ENCODE peak calls at places on chromosomes 6 and 20, in nine cellular contexts. Y, T, E, W, O, R, H, V and Z are unnamed samples.

GRCh38 chr6:119148102-119148824 is 69.8 kb upstream of the FAM184A start:
- DNase-seq in Y (peak), T (peak), E (no peak), W (no peak), O (no peak), R (peak), H (peak), V (peak), Z (no peak)

GRCh38 chr6:5752282-5752681 is 254.4 kb downstream of the NRN1 start:
- DNase-seq in Y (no peak), T (peak), E (no peak), W (no peak), O (peak), R (no peak), H (peak), V (no peak), Z (no peak)

GRCh38 chr6:128167552-128167951 is 266.7 kb upstream of the THEMIS start:
- DNase-seq in Y (no peak), T (no peak), E (no peak), W (no peak), O (no peak), R (no peak), H (no peak), V (no peak), Z (no peak)

GRCh38 chr6:101226677-101227135 is 166.8 kb upstream of the GRIK2 start:
- DNase-seq in Y (no peak), T (peak), E (no peak), W (no peak), O (peak), R (no peak), H (peak), V (no peak), Z (no peak)

GRCh38 chr6:5124526-5124925 is 39.4 kb downstream of the PPP1R3G start:
- DNase-seq in Y (no peak), T (no peak), E (no peak), W (no peak), O (no peak), R (no peak), H (no peak), V (no peak), Z (no peak)

GRCh38 chr6:111610548-111611172 is 5.0 kb upstream of the TRAF3IP2 start:
- DNase-seq in Y (no peak), T (no peak), E (peak), W (no peak), O (no peak), R (no peak), H (no peak), V (no peak), Z (no peak)

GRCh38 chr6:157228421-157229218 is 94.7 kb downstream of the TMEM242 start:
- DNase-seq in Y (peak), T (no peak), E (no peak), W (no peak), O (no peak), R (peak), H (no peak), V (no peak), Z (no peak)

GRCh38 chr20:34553366-34553867 is 5.1 kb upstream of the MAP1LC3A start:
- DNase-seq in Y (no peak), T (no peak), E (no peak), W (no peak), O (no peak), R (peak), H (no peak), V (peak), Z (no peak)

GRCh38 chr6:45163952-45164766 is 164.0 kb upstream of the RUNX2 start:
- DNase-seq in Y (no peak), T (no peak), E (no peak), W (no peak), O (no peak), R (no peak), H (no peak), V (no peak), Z (no peak)

GRCh38 chr6:105424177-105424783 is 21.4 kb upstream of the PREP start:
- DNase-seq in Y (peak), T (peak), E (peak), W (peak), O (peak), R (peak), H (peak), V (no peak), Z (no peak)

GRCh38 chr6:85643530-85644373 is 1.1 kb upstream of the SYNCRIP start:
- DNase-seq in Y (peak), T (peak), E (peak), W (peak), O (peak), R (peak), H (peak), V (peak), Z (peak)

GRCh38 chr6:126661646-126662045 is 321.7 kb downstream of the CENPW start:
- DNase-seq in Y (no peak), T (peak), E (no peak), W (no peak), O (no peak), R (no peak), H (no peak), V (no peak), Z (no peak)

GRCh38 chr20:18224968-18225568 is 63.3 kb upstream of the ZNF133 start:
- DNase-seq in Y (no peak), T (peak), E (no peak), W (peak), O (no peak), R (peak), H (no peak), V (peak), Z (no peak)

GRCh38 chr20:37453836-37454235 is 67.2 kb upstream of the NNAT start:
- DNase-seq in Y (no peak), T (no peak), E (no peak), W (no peak), O (no peak), R (no peak), H (no peak), V (no peak), Z (no peak)

GRCh38 chr20:49045440-49046086 is 549 bp upstream of the CSE1L start:
- DNase-seq in Y (peak), T (peak), E (peak), W (no peak), O (no peak), R (peak), H (peak), V (peak), Z (peak)

GRCh38 chr20:44762466-44763140 is 16.9 kb downstream of the KCNK15 start:
- DNase-seq in Y (no peak), T (no peak), E (no peak), W (no peak), O (no peak), R (no peak), H (no peak), V (no peak), Z (no peak)

GRCh38 chr6:116165596-116165995 is 39.7 kb upstream of the COL10A1 start:
- DNase-seq in Y (no peak), T (no peak), E (no peak), W (no peak), O (no peak), R (no peak), H (peak), V (no peak), Z (no peak)

GRCh38 chr6:89357390-89357789 is 4.9 kb upstream of the UBE2J1 start:
- DNase-seq in Y (no peak), T (no peak), E (peak), W (no peak), O (no peak), R (no peak), H (peak), V (no peak), Z (no peak)

GRCh38 chr6:156778615-156779205 is 1.5 kb downstream of the ARID1B start:
- DNase-seq in Y (peak), T (no peak), E (peak), W (peak), O (no peak), R (peak), H (peak), V (peak), Z (peak)

GRCh38 chr6:19342616-19343015 is 494.6 kb upstream of the ID4 start:
- DNase-seq in Y (no peak), T (no peak), E (no peak), W (no peak), O (no peak), R (no peak), H (no peak), V (no peak), Z (no peak)

GRCh38 chr6:11315743-11316437 is 83.4 kb upstream of the NEDD9 start:
- DNase-seq in Y (no peak), T (peak), E (peak), W (no peak), O (no peak), R (no peak), H (no peak), V (peak), Z (peak)

GRCh38 chr6:36586606-36587005 is 7.6 kb upstream of the SRSF3 start:
- DNase-seq in Y (no peak), T (no peak), E (no peak), W (no peak), O (no peak), R (no peak), H (no peak), V (no peak), Z (no peak)

GRCh38 chr6:108874470-108875160 is 26.4 kb downstream of the ARMC2 start:
- DNase-seq in Y (no peak), T (peak), E (peak), W (peak), O (no peak), R (peak), H (peak), V (no peak), Z (no peak)

GRCh38 chr6:20778460-20778859 is 244.2 kb downstream of the CDKAL1 start:
- DNase-seq in Y (no peak), T (no peak), E (no peak), W (no peak), O (no peak), R (no peak), H (no peak), V (no peak), Z (no peak)

DNA sequence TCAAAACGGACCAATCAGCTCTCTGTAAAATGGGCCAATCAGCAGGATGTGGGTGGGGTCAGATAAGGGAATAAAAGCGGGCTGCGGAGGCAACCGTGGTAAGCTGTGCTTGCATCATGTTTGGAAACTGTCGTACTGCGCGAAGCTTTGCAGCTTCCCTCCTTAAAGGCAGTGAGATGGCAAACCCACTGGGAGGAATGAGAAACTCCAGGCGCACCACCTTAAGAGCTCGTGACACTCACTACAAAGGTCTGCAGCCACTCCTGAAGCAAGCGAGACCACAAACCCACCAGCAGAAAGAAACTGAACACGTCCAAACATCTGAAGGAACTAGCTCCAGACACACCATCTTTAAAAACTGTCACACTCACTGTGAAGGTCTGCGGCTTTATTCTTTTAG is 112.0 kb upstream of the DUSP22 start:
- DNase-seq in Y (peak), T (no peak), E (no peak), W (no peak), O (no peak), R (no peak), H (peak), V (no peak), Z (peak)
- TF ChIP-seq POLR2A in Y (no peak), T (no peak), E (no peak), W (no peak), O (no peak), R (no peak), H (no peak), V (no peak), Z (no peak)

DNA sequence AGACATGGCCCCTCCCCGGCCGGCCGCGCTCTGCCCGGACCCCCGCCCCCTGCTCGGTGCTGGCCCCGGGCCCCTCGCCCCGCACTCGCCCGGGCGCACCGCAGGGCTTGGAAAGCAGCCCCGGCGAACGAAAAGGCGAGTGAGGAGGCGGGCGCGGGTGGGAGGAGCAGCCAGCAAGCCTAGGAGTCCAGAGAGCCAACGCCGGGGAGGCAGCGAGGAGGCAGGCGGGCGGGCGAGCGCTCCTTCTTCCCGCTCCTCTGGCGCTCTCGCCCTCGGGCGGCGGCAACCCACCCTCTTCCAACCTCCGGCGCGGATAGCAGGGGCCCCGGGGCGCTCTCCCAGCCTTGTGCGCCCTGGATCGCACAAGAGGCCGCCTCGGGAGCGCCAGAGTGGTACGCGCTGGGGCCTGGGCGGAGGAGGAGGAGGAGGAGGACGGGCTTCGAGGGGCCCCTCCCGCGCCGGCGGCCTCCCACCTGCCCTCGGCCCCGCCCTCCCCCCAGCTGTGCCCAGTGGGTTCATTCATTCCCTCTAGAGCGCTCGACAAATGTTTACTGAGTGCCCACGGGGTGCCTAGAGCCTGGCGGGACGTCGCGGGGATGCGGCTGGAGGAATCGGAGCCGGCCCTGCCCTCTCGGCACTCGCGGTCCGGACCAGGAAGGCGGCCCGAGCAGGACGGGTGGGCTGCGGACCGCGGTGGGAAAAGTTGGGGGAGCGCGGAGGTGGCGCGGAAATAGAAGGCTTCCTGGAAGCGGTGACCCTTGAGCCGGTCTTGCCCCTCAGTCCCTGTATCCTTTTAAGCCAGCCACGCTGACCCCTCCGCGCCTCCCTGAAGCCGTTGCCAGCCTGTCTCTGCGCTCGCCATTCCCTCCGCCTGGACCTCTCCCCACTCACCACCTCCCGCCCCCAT is at the start of gene BMP7:
- DNase-seq in Y (no peak), T (no peak), E (no peak), W (no peak), O (no peak), R (no peak), H (no peak), V (no peak), Z (no peak)
- TF ChIP-seq POLR2A in Y (no peak), T (no peak), E (no peak), W (no peak), O (no peak), R (no peak), H (no peak), V (peak), Z (no peak)

GRCh38 chr20:4951299-4951698 is 50.0 kb downstream of the SLC23A2 start:
- DNase-seq in Y (no peak), T (peak), E (no peak), W (peak), O (no peak), R (peak), H (no peak), V (no peak), Z (no peak)

GRCh38 chr20:4947817-4948559 is 53.3 kb downstream of the SLC23A2 start:
- DNase-seq in Y (no peak), T (no peak), E (no peak), W (no peak), O (no peak), R (no peak), H (no peak), V (no peak), Z (no peak)

GRCh38 chr20:4950437-4950836 is 50.9 kb downstream of the SLC23A2 start:
- DNase-seq in Y (no peak), T (no peak), E (no peak), W (no peak), O (no peak), R (no peak), H (no peak), V (no peak), Z (no peak)

GRCh38 chr20:4950841-4951240 is 50.5 kb downstream of the SLC23A2 start:
- DNase-seq in Y (no peak), T (no peak), E (no peak), W (no peak), O (no peak), R (no peak), H (no peak), V (no peak), Z (no peak)

DNA sequence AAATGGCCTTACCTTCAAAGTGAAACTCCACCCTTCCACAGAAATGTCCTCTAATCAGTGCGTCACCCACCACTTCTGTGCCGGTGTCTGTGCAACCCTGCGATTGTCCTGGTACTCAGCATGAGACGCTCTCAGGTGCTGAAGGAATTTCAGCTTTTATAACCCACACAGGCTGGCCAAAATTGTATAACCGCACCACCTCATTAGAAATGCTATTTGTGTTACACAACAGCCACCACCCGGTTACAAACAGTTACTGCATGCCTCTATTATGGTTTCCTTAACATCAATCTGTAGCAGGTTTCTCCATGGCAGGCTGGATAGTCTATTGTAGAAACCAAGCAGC is 51.5 kb downstream of the SLC23A2 start:
- DNase-seq in Y (peak), T (peak), E (no peak), W (no peak), O (no peak), R (peak), H (peak), V (peak), Z (no peak)
- TF ChIP-seq POLR2A in Y (no peak), T (no peak), E (no peak), W (no peak), O (no peak), R (no peak), H (no peak), V (no peak), Z (no peak)

DNA sequence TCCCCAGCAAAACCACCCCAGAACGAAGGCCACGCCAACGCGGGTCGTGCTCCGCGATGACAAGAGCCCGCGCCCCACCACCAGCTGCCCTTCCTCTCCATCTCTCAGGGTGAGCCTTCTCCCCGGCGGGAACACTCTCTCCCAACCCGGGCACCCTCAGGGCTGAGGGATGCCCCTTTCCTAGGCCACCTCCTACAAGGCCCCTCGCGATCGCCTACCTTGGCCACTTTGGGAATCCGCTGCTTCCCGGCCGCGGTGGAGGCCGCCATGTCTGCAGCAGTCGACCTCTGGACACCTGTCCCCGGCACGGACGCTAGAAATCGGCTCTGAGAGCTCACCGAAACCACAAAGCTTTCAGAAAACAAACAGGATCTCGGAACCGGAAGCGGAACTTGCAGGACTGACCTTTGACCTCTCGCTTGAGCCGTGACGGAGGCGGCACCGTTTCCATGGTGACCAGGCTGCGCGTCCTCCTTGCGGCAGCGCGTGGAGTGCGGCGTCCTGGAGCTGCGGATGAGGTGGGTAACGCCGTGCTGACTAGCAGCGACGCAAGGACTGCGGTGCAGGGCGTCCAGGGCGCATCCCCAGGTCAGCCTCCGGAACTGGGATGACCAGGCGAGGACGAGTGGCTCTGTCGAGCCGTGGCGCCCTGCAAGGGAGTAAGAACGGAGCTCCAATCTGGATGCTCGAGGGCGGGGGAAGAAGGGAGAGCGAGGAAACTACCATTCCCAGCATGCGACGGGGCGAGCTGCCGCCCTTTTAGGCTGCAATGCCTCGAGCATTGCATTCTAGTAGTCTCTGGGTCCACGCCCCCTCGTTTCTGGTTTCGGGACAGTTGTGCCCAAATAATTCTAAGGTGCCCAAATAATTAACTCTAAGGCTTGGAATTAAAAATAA is at the start of the genes CFAP61 and CRNKL1:
- DNase-seq in Y (peak), T (peak), E (peak), W (peak), O (peak), R (peak), H (peak), V (peak), Z (peak)
- TF ChIP-seq POLR2A in Y (peak), T (no peak), E (peak), W (no peak), O (no peak), R (peak), H (peak), V (peak), Z (no peak)

GRCh38 chr20:8326899-8327298 is 194.8 kb downstream of the PLCB1 start:
- DNase-seq in Y (no peak), T (no peak), E (no peak), W (no peak), O (no peak), R (no peak), H (no peak), V (no peak), Z (no peak)
- TF ChIP-seq POLR2A in Y (no peak), T (no peak), E (no peak), W (no peak), O (no peak), R (no peak), H (no peak), V (no peak), Z (no peak)

GRCh38 chr6:166333172-166333995 is 9.0 kb downstream of the SFT2D1 start:
- DNase-seq in Y (no peak), T (no peak), E (no peak), W (no peak), O (no peak), R (no peak), H (peak), V (no peak), Z (no peak)
- TF ChIP-seq POLR2A in Y (peak), T (no peak), E (no peak), W (no peak), O (no peak), R (no peak), H (no peak), V (no peak), Z (no peak)

GRCh38 chr6:144095134-144096002 is at the start of gene SF3B5:
- DNase-seq in Y (peak), T (peak), E (peak), W (peak), O (peak), R (peak), H (peak), V (peak), Z (peak)
- TF ChIP-seq POLR2A in Y (peak), T (peak), E (peak), W (peak), O (peak), R (peak), H (peak), V (peak), Z (peak)

DNA sequence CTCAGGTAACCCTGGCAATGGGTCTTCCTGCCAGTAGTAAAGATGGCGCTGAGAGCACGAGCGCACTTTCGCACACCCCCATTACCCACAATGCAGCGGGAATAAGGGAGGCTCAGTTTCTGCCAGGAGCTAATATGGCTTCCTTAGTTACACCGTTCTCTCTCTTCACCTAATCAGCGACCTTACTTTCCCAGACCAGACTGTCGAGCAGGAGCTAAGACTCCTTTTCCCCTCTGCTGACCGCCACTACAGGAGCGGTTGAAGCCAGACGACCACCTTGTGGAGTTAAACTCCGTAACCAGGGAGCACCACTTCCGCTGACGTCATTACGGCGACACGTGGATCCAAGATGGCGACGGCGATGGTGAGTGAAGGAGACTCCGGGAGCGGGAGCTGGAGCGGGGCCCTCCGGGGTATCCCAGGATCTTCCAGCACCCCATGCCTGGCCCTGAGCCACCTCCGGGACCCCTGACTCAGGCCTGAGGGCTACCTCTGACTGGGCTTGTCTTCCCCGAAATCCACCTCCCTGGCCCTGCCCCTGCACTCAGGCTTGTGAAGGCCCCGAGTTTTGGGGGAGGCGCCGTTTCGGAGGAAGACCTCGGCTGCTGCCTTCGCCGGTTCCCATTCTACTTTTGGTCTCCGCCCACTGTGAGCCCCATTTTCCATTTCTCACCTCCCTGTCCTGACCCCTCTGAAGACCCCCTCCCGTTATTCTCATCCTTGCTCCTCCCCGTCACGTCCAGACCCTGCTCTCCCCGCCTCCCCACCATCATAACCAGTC is at the start of gene TM9SF4:
- DNase-seq in Y (peak), T (peak), E (peak), W (peak), O (peak), R (peak), H (peak), V (peak), Z (peak)
- TF ChIP-seq POLR2A in Y (peak), T (peak), E (peak), W (peak), O (peak), R (peak), H (peak), V (peak), Z (no peak)